ENCODE peak calls at places on chromosome 18, in four cellular contexts. M is WTC11, K is Calu3, J is breast epithelium. C is an unnamed sample.

GRCh38 chr18:7760967-7761946 is 194.1 kb downstream of the PTPRM start:
- DNase-seq in M (no peak), K (no peak), J (no peak), C (no peak)

GRCh38 chr18:45324489-45325111 is 290.7 kb upstream of the SLC14A2 start:
- DNase-seq in M (peak; percentile 39), K (peak; percentile 3), J (peak; percentile 31), C (peak; percentile 13)

GRCh38 chr18:12628706-12629702 is 28.9 kb downstream of the SPIRE1 start:
- DNase-seq in M (no peak), K (no peak), J (no peak), C (no peak)

GRCh38 chr18:11883153-11883552 is 25.0 kb downstream of the MPPE1 start:
- DNase-seq in M (no peak), K (no peak), J (no peak), C (no peak)

GRCh38 chr18:24426398-24427294 is at the start of gene IMPACT:
- DNase-seq in M (peak; percentile 87), K (peak; percentile 94), J (peak; percentile 62), C (peak; percentile 15)

GRCh38 chr18:22286576-22286975 is 117.2 kb downstream of the GATA6 start:
- DNase-seq in M (no peak), K (peak; percentile 85), J (peak; percentile 41), C (peak; percentile 25)

GRCh38 chr18:8553611-8553924 is 55.7 kb upstream of the RAB12 start:
- DNase-seq in M (no peak), K (no peak), J (no peak), C (no peak)

GRCh38 chr18:76573325-76574025 is 78.4 kb upstream of the ZNF516 start:
- DNase-seq in M (no peak), K (no peak), J (no peak), C (no peak)

GRCh38 chr18:68083131-68083530 is 566.6 kb upstream of the DSEL start:
- DNase-seq in M (no peak), K (no peak), J (no peak), C (no peak)

GRCh38 chr18:28684746-28685145 is 507.8 kb upstream of the CDH2 start:
- DNase-seq in M (no peak), K (no peak), J (no peak), C (no peak)

GRCh38 chr18:54100920-54101319 is 123.5 kb downstream of the MBD2 start:
- DNase-seq in M (no peak), K (no peak), J (no peak), C (no peak)

GRCh38 chr18:402129-402528 is 98.4 kb downstream of the COLEC12 start:
- DNase-seq in M (no peak), K (no peak), J (no peak), C (no peak)

GRCh38 chr18:58820251-58820650 is 44.4 kb upstream of the ZNF532 start:
- DNase-seq in M (no peak), K (no peak), J (no peak), C (no peak)

GRCh38 chr18:34595673-34596072 is 114.4 kb upstream of the DTNA start:
- DNase-seq in M (peak; percentile 34), K (peak; percentile 22), J (no peak), C (no peak)

GRCh38 chr18:3441290-3441689 is 8.7 kb upstream of the TGIF1 start:
- DNase-seq in M (peak; percentile 38), K (peak; percentile 53), J (no peak), C (no peak)

GRCh38 chr18:43596106-43596712 is 318.9 kb upstream of the SYT4 start:
- DNase-seq in M (no peak), K (no peak), J (no peak), C (no peak)

GRCh38 chr18:29157057-29157780 is 980.3 kb upstream of the CDH2 start:
- DNase-seq in M (no peak), K (no peak), J (no peak), C (no peak)

GRCh38 chr18:41517142-41517541 is 437.9 kb upstream of the PIK3C3 start:
- DNase-seq in M (no peak), K (no peak), J (no peak), C (no peak)

GRCh38 chr18:2515408-2515807 is 55.9 kb downstream of the METTL4 start:
- DNase-seq in M (no peak), K (no peak), J (no peak), C (no peak)

GRCh38 chr18:36530676-36531405 is 233.3 kb downstream of the FHOD3 start:
- DNase-seq in M (no peak), K (no peak), J (no peak), C (no peak)

DNA sequence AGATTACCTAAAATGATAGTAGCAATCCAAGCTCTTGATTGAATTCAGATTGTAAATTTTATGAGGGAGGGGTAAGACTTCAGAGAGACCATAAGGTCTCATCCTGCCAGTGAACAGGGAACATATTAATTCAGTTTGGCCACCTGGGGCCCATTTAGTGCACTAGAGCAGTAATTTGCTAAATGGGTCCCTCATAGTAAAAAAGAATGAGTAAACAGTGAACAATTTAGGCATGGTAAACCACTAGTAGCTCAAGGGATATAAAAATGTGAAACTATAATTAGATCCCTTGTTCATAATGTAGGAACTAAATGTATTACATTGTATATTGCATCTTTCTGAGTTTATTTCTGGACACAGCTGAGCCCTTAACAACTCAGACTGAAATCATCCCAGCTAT is 4.9 kb upstream of the PHLPP1 start:
- DNase-seq in M (no peak), K (no peak), J (no peak), C (no peak)
- TF ChIP-seq CTCF in M (no peak), K (no peak), J (no peak), C (no peak)

GRCh38 chr18:47931707-47932103 is 1.2 kb upstream of the SMAD2 start:
- DNase-seq in M (peak; percentile 19), K (peak; percentile 52), J (peak; percentile 28), C (no peak)
- TF ChIP-seq CTCF in M (no peak), K (no peak), J (no peak), C (no peak)

GRCh38 chr18:70172225-70172624 is 33.3 kb downstream of the RTTN start:
- DNase-seq in M (no peak), K (no peak), J (no peak), C (no peak)
- TF ChIP-seq CTCF in M (no peak), K (peak; percentile 30), J (no peak), C (no peak)

DNA sequence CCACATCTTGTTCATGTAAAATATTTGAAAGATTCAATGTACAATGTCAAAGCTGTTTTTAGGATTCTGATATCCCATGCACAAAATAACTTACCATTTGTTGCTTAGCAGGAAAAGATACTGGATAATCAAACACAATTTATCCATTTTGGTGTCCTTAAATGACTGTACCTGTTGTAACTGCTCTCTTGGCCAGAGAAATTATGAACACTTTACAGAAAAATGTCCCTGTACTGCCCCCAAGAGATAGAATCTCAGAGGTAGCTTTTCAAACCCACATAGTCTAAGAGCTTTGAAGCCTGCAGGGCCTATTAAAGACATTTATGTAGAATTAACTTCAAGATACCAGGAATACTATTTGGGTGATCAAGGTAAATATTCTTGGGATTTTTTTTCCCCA is 12.2 kb upstream of the ME2 start:
- DNase-seq in M (no peak), K (no peak), J (no peak), C (no peak)
- TF ChIP-seq CTCF in M (no peak), K (no peak), J (no peak), C (no peak)

GRCh38 chr18:13973061-13973460 is 57.7 kb upstream of the MC2R start:
- DNase-seq in M (peak; percentile 38), K (no peak), J (no peak), C (no peak)
- TF ChIP-seq CTCF in M (no peak), K (no peak), J (no peak), C (no peak)

GRCh38 chr18:51028201-51028805 is 1.7 kb upstream of the SMAD4 start:
- DNase-seq in M (no peak), K (peak; percentile 16), J (no peak), C (no peak)
- TF ChIP-seq CTCF in M (no peak), K (no peak), J (no peak), C (no peak)